ENCODE peak calls at places on chromosomes 12 and 14, in five cellular contexts. H is CD8-positive, alpha-beta T cell; D is B cell; B is stomach; S is AG10803. X is an unnamed sample.

GRCh38 chr14:60968099-60968498 is 12.8 kb downstream of the TRMT5 start:
- DNase-seq in B (no peak), S (no peak), D (no peak), H (no peak), X (no peak)

GRCh38 chr12:61367281-61367785 is 892.9 kb upstream of the USP15 start:
- DNase-seq in S (no peak), B (no peak), H (no peak), D (no peak), X (no peak)

GRCh38 chr12:90987101-90987500 is 17.7 kb downstream of the EPYC start:
- DNase-seq in H (no peak), S (peak), B (no peak), D (no peak), X (peak)

GRCh38 chr12:94618995-94619695 is 31.2 kb downstream of the TMCC3 start:
- DNase-seq in S (peak), B (no peak), D (no peak), H (no peak), X (peak)

GRCh38 chr14:105313381-105314286 is 914 bp upstream of the PACS2 start:
- DNase-seq in H (peak), S (peak), B (peak), D (peak), X (no peak)

GRCh38 chr14:34324363-34324795 is 137.7 kb downstream of the SPTSSA start:
- DNase-seq in B (no peak), H (no peak), D (peak), S (peak), X (peak)

GRCh38 chr12:51773145-51773869 is 75.2 kb downstream of the FIGNL2 start:
- DNase-seq in B (no peak), D (no peak), S (peak), H (no peak), X (peak)

GRCh38 chr14:69059658-69060648 is 80.9 kb upstream of the ACTN1 start:
- DNase-seq in B (no peak), S (peak), H (no peak), D (no peak), X (peak)

GRCh38 chr14:23481362-23481970 is 12.0 kb downstream of the NGDN start:
- DNase-seq in H (no peak), B (no peak), S (no peak), D (no peak), X (peak)

GRCh38 chr12:75587340-75588106 is 76.1 kb upstream of the KRR1 start:
- DNase-seq in S (no peak), D (no peak), H (no peak), B (no peak), X (peak)

GRCh38 chr14:94180655-94181271 is 6.6 kb downstream of the PPP4R4 start:
- DNase-seq in B (no peak), H (no peak), S (peak), D (peak), X (peak)

GRCh38 chr14:93655078-93655750 is 133.1 kb downstream of the PRIMA1 start:
- DNase-seq in H (no peak), S (peak), B (no peak), D (no peak), X (peak)

GRCh38 chr12:46790066-46790465 is 35.7 kb downstream of the SLC38A4 start:
- DNase-seq in D (no peak), S (no peak), B (no peak), H (no peak), X (no peak)

GRCh38 chr12:110995016-110995415 is 74.6 kb upstream of the MYL2 start:
- DNase-seq in D (no peak), S (no peak), H (no peak), B (no peak), X (no peak)

GRCh38 chr14:58298477-58298879 is at the start of gene ARID4A:
- DNase-seq in B (peak), S (peak), D (no peak), H (peak), X (no peak)

GRCh38 chr12:39905152-39905551 is 200.7 kb downstream of the SLC2A13 start:
- DNase-seq in H (no peak), D (no peak), S (peak), B (no peak), X (peak)

GRCh38 chr14:40129162-40129561 is 696.9 kb upstream of the FBXO33 start:
- DNase-seq in B (no peak), D (no peak), S (no peak), H (no peak), X (no peak)

GRCh38 chr14:102523200-102524025 is 13.8 kb upstream of the ANKRD9 start:
- DNase-seq in B (no peak), H (no peak), S (no peak), D (no peak), X (no peak)

GRCh38 chr14:79040742-79041249 is 870.6 kb downstream of the NRXN3 start:
- DNase-seq in S (no peak), D (no peak), H (no peak), B (no peak), X (no peak)

GRCh38 chr12:93243689-93244513 is 133.8 kb upstream of the NUDT4 start:
- DNase-seq in D (no peak), B (no peak), H (no peak), S (peak), X (peak)

GRCh38 chr12:93244514-93245077 is 133.1 kb upstream of the NUDT4 start:
- DNase-seq in H (no peak), D (no peak), S (no peak), B (no peak), X (no peak)

GRCh38 chr12:93243382-93243688 is 134.4 kb upstream of the NUDT4 start:
- DNase-seq in D (no peak), S (no peak), H (no peak), B (no peak), X (no peak)

GRCh38 chr12:93247313-93248057 is 130.2 kb upstream of the NUDT4 start:
- DNase-seq in S (no peak), D (no peak), H (no peak), B (no peak), X (peak)

DNA sequence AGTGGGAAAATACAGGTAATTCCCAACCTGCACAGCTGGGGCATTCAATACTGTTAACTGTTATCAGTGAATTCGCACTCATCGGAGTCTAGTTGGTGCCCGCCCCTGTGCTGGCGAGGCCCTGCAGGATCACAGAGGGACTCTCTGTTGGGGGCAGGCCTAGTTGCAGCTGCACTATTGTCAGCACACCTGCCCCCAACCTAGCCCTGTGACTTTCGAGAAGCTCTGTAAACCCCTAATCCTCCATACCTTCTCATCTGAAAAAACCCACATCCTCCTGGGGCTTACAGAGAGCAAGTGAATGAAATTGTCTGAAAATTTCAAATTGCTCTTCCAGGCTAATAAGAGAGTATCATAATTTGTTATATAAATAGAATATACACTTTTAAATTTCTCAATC is 132.2 kb upstream of the NUDT4 start:
- DNase-seq in H (peak), D (no peak), B (no peak), S (no peak), X (no peak)
- TF ChIP-seq CTCF in H (no peak), D (no peak), B (no peak), S (no peak), X (no peak)

GRCh38 chr12:12661086-12661485 is 34.9 kb downstream of the GPR19 start:
- DNase-seq in H (no peak), D (no peak), B (no peak), S (peak), X (peak)
- TF ChIP-seq CTCF in H (no peak), D (no peak), B (no peak), S (no peak), X (no peak)

GRCh38 chr12:48032597-48032996 is 28.3 kb upstream of the COL2A1 start:
- DNase-seq in D (no peak), H (no peak), B (no peak), S (no peak), X (no peak)

GRCh38 chr12:48029811-48030650 is 25.8 kb upstream of the COL2A1 start:
- DNase-seq in H (no peak), B (no peak), D (no peak), S (no peak), X (peak)

GRCh38 chr12:48033451-48033850 is 29.2 kb upstream of the COL2A1 start:
- DNase-seq in B (no peak), D (no peak), S (no peak), H (no peak), X (no peak)

GRCh38 chr12:48029401-48029770 is 25.1 kb upstream of the COL2A1 start:
- DNase-seq in S (no peak), B (no peak), D (no peak), H (no peak), X (no peak)

GRCh38 chr12:48031135-48031960 is 27.1 kb upstream of the COL2A1 start:
- DNase-seq in H (no peak), B (no peak), S (no peak), D (no peak), X (no peak)
- TF ChIP-seq CTCF in H (no peak), B (no peak), S (no peak), D (no peak), X (no peak)

DNA sequence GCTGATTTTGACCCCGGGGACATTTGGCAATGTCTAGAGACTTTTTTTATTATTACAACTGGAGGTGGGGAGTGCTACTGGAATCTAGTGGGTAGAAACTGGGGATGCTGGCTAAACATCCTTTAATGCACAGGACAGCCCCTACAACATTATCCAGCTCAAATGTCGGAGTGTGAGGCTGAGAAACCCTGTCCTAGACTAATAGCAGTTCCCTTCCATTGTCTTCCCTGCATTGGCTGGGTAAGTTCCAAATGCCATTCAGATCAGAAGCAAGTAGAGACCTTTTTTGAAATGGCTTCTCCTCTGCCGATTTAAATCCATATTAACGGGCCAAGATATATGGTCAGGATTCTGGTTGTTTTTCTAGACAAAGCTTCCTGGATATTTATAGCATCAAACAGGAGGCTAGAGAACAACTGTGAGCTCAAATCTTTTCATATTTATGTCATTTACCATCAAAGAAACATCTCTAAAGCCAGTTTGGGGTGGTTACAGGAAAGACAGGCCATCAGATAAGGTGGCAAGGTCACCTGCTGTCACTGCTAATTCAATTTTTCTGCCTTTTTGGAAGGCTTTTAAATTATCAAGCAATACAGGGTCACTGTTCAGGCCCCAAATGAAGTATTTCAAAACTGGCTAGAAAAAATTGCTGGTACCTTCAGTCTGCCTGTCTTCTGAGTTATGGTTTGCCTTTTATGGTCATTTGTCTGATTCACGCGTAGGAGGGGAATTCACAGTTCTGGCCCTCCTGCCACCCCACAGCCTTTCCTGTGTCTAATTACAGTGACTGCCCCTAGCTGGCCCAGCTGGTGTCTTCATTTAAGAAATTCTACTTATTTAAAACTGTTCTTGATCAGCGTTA is 20.1 kb upstream of the AKAP5 start:
- DNase-seq in H (no peak), S (peak), D (peak), B (no peak), X (peak)
- TF ChIP-seq CTCF in H (no peak), S (no peak), D (no peak), B (no peak), X (peak)

DNA sequence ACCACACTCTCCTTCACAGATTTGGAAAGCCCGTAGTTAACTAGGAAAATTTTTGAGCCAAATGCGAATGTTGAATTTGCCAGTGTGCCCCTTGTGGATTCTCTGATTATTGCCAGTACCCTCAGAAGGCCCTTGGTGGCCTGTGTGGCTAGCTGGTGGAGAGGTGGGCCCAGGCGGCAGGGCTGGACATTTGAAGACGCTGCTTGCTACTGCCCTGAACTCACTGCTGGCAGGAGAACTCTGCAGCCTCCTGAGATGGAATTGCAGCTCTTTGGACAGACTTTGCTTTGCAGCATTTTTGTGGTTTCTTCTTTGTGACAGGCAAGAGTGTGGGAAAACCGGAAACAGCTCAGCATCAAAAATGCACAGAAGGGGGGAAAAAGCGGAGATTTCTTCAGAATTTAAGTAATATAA is 97.6 kb downstream of the TGFB3 start:
- DNase-seq in S (peak), B (no peak), D (no peak), H (no peak), X (peak)
- TF ChIP-seq CTCF in S (peak), B (no peak), D (no peak), H (no peak), X (peak)

GRCh38 chr12:122310636-122311035 is 44.3 kb upstream of the VPS33A start:
- DNase-seq in H (no peak), B (no peak), S (no peak), D (no peak), X (no peak)
- TF ChIP-seq CTCF in H (no peak), B (no peak), S (no peak), D (no peak), X (no peak)

DNA sequence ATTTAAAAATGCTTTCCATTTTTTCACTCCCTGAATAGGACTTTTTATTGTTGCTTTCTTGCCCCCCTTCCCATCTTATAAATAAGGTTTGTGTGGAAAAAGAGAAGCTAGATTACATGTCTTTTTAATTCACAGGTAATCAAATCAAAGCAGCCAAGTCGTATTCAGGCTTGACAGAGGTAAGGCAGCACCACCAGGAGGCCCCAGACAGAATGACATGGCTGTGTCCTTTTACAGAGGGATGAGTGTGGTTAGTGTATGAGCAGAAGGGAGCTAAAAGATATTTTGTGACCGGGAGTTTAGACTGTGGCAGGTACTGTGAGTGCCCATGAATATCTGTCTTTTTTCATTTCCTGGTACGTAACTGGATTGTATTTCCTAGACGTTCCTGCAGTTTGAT is 596.1 kb downstream of the ETNK1 start:
- DNase-seq in S (no peak), D (no peak), H (no peak), B (no peak), X (peak)
- TF ChIP-seq CTCF in S (no peak), D (no peak), H (no peak), B (no peak), X (peak)

DNA sequence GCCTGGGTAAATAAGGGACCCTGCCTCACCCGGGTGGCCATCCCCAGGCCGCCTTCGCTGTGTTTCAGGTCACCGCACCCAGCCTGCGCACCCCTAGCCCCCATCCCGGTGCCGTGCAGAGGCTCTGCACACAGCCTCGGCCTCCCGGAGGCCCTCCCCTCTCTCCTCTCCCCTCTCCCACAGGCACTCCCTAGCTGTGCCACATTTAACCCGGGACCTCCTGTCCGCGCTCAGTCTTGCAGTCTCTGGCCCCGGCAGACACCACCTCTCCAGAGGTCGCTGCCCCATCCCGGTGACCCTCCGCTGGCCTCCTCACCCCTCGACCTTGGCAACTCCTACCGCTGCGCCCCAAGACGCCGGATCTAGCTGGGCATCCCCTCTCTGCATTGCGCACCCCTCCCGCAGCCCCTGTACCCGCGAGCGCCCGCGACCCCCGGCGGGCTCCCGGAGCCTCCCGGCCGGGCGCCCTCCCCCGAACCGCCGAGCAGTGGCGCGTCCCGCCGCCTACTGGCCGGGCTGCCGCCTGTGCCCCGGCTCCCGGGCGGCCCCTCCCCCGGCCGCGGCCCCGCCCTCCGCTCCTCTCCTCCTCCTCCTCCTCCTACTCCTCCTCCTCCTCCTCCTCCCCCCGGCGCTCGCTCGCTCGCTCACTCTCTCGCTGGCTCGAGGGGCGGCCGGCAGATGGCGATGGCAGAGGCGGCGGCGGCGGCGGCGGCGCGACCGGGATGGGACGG is 120.7 kb downstream of the AACS start:
- DNase-seq in B (peak), D (peak), H (no peak), S (peak), X (peak)
- TF ChIP-seq CTCF in B (peak), D (no peak), H (no peak), S (no peak), X (peak)

GRCh38 chr14:24954697-24955037 is 95.3 kb downstream of the STXBP6 start:
- DNase-seq in D (no peak), S (no peak), H (no peak), B (no peak), X (no peak)

GRCh38 chr14:24948261-24948847 is 101.6 kb downstream of the STXBP6 start:
- DNase-seq in D (no peak), H (no peak), B (no peak), S (no peak), X (no peak)

GRCh38 chr14:24954037-24954696 is 95.8 kb downstream of the STXBP6 start:
- DNase-seq in H (no peak), B (no peak), S (no peak), D (no peak), X (no peak)

GRCh38 chr14:24956104-24956503 is 93.8 kb downstream of the STXBP6 start:
- DNase-seq in B (no peak), H (no peak), S (no peak), D (no peak), X (no peak)

DNA sequence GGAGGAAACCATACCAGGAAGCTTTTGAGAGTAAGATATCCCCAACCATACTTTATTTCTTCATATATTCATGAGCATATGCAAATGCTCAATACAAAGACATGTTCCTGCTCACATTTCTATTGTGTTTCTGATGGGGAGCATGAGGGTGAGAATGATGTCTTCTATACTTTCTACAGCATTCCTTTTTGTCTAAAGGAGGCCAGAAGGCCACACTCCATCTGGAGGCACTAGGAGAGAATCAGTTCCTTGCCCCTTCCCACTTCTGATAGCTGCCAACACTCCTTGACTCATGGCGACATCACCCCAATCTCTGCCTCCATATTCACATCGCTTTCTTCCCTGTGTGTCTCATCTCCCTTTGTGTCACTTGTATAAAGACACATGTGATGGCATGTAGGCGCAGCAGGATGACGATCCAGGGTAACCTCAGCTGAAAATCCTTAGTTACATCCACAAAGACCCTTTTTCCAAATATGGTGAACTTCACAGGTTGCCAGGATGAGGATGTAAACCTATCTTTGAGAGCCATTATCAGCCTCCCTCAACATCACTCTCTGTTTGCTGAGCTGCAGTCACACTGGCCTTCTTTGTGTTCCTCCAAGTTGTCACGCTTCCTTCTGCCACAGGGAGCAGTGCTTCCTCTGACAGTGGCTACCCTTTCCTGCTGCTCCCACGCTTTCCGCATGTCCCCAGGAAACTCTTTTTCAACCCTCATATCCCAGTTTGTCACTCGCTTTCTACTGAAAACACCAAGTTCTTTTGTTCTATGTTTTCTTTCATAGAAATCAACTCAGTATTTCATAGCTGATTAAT is 96.9 kb downstream of the STXBP6 start:
- DNase-seq in S (no peak), B (no peak), D (no peak), H (no peak), X (no peak)
- TF ChIP-seq CTCF in S (no peak), B (no peak), D (no peak), H (no peak), X (peak)

GRCh38 chr14:56846970-56847928 is 37.0 kb upstream of the OTX2 start:
- DNase-seq in B (no peak), D (no peak), H (no peak), S (no peak), X (no peak)
- TF ChIP-seq CTCF in B (no peak), D (no peak), H (no peak), S (no peak), X (no peak)